ENCODE peak calls at places on chromosomes 2 and 18, in four cellular contexts. J is upper lobe of right lung, T is right lobe of liver, S is esophagus squamous epithelium. Q is an unnamed sample. For H3K4me1, the result is how much of the 10 kb centered on the place peaks cover.

GRCh38 chr2:202023904-202024266 is 9.8 kb upstream of the FZD7 start:
- DNase-seq in J (peak), T (no peak), S (no peak), Q (no peak)

GRCh38 chr18:75173125-75173432 is 35.9 kb downstream of the PTGR3 start:
- DNase-seq in J (no peak), T (no peak), S (no peak), Q (no peak)

GRCh38 chr18:28995319-28995718 is 818.4 kb upstream of the CDH2 start:
- DNase-seq in J (no peak), T (no peak), S (no peak), Q (no peak)

GRCh38 chr2:206211657-206212255 is 52.1 kb downstream of the EEF1B2 start:
- DNase-seq in J (no peak), T (no peak), S (no peak), Q (no peak)

GRCh38 chr2:177984739-177985138 is 87.8 kb downstream of the PDE11A start:
- DNase-seq in J (no peak), T (no peak), S (no peak), Q (no peak)

GRCh38 chr2:199757466-199757865 is 93.5 kb downstream of the FTCDNL1 start:
- DNase-seq in J (peak), T (peak), S (no peak), Q (peak)

GRCh38 chr18:76972241-76972640 is 149.9 kb downstream of the ZNF236 start:
- DNase-seq in J (no peak), T (no peak), S (no peak), Q (no peak)

GRCh38 chr2:201233192-201234166 is 26.9 kb upstream of the CASP8 start:
- DNase-seq in J (peak), T (peak), S (peak), Q (peak)

GRCh38 chr2:7692657-7693161 is 775.5 kb downstream of the RNF144A start:
- DNase-seq in J (no peak), T (no peak), S (no peak), Q (peak)

GRCh38 chr18:7978834-7979233 is 411.7 kb downstream of the PTPRM start:
- DNase-seq in J (no peak), T (no peak), S (no peak), Q (no peak)

GRCh38 chr18:55161966-55162365 is 202.7 kb upstream of the CCDC68 start:
- DNase-seq in J (no peak), T (no peak), S (no peak), Q (no peak)

DNA sequence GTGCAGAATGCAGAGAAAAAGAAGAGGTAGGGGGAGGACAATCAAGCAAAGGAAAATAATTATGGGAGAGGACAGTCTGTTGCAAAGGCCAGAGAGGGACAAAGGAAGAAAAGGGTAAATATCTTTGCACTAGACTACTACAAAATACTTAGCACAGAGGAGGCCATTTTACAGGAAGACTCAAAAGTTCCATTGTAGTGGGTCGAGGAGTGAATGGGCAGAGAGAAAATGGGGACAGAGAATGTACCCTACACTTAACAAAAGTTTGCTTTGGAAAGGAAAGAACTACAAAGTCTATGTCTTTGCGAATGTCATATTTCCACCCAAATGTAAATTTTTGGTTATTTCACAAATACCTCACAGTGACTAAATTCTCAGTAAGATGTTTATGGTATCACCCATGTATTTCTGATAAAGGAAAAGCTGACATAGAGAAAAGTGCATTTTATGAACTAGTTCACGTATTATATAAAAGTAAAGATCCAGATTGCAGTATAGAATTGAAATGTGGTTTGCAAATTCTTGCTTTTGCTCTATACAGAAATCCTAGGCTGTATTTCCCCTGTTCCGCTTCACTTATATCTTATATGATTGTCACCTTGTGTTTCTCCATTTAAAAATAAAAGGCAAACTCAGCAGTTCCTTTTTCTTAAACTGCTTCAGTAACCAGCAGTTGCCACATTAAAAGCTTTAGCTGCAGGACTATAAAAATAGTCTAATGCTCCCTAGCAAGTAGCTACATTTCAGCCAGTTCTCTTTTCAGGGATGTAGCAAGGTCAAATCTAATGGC is 79.6 kb upstream of the CYTIP start:
- DNase-seq in J (no peak), T (no peak), S (no peak), Q (no peak)
- H3K4me3 ChIP-seq in J (no peak), T (no peak), S (no peak), Q (no peak)

GRCh38 chr2:109209412-109209811 is 80.4 kb downstream of the SH3RF3 start:
- DNase-seq in J (no peak), T (no peak), S (no peak), Q (no peak)
- H3K4me1 ChIP-seq in J (under half), T (under half), S (under half), Q (under half)

GRCh38 chr2:231394201-231395141 is 1.0 kb upstream of the B3GNT7 start:
- DNase-seq in J (no peak), T (no peak), S (no peak), Q (no peak)

GRCh38 chr2:231393149-231394131 is 2.1 kb upstream of the B3GNT7 start:
- DNase-seq in J (peak), T (no peak), S (no peak), Q (no peak)

GRCh38 chr2:231397011-231397927 is 1.8 kb downstream of the B3GNT7 start:
- DNase-seq in J (no peak), T (no peak), S (no peak), Q (peak)

GRCh38 chr2:231396058-231396821 is 730 bp downstream of the B3GNT7 start:
- DNase-seq in J (no peak), T (no peak), S (no peak), Q (no peak)

DNA sequence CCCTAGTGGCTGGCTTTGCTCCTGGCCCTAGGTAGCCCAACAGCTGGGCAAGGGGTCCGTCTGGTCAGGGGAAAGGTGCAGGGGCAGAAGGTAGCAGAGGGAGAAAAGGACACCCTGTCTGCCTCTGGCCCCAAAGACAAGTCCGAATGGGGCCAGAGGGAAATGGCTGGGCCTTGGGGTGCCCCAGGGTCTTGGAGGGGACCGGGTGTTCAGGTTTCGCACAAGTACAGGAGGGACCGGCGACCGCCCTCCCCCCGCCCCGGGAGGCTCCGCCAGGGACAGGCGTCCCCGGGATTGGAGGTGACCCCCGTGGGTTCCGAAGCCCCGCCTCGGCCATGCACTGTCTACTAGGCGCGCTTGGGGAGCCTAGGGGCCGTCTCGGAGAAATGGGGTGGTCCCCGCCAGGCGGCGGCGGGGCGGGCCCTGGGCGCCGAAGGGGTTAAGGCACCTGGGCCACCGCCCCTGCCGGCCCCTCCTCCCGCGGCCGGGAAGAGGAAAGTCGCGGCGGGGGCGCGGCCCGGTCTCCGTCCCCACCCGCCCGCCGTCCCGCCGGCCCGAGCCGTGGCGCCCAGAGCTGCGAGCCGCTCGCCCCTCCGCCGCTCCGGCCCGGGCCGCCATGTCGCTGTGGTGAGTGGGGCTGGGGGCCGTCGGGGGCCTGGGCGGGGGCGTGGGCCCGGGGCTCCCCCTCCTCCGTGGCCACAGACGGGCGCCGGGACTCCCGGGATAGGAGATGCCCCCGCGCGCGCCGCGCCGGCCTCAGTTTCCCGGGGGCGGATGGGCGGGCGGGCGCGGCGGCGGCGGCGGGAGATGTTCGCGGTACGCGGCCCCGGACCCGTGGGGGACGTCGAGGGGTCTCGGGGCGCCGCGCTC is at the start of gene B3GNT7:
- DNase-seq in J (peak), T (no peak), S (no peak), Q (no peak)
- H3K4me3 ChIP-seq in J (peak), T (peak), S (peak), Q (peak)

GRCh38 chr2:219250044-219250781 is 2.8 kb upstream of the TUBA4B start:
- DNase-seq in J (no peak), T (no peak), S (no peak), Q (no peak)
- H3K4me1 ChIP-seq in J (half or more), T (under half), S (half or more), Q (under half)

DNA sequence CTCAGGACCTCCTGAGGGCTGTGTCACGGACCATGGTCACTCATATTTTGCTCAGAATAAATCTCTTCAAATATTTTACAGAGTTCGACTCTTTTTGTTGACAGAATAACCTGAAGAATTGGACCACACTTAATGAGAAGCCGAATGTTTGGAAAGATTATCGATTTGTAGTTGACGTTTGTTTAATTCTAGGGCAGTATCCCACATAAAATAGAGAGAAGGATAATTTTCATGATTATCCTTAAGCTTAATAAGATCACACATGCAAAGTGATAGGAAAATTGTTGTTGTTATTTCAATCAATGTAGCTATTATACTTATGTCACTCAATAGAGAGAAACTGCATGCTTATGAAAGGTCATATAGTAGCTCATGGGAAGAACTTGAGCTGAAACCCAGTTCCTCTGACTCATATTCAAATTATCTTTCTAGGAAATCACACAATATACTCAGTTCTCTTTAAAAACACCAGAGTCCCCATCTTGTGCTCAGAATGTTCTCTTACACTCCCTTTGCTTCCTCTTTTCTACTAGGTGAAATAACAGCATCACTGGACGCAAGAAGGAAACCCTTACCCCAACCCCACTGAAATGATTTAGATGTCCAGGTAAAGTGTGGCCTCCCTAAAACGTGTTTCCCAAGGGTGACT is 982.1 kb downstream of the TSN start:
- DNase-seq in J (no peak), T (no peak), S (no peak), Q (no peak)
- H3K4me3 ChIP-seq in J (no peak), T (no peak), S (no peak), Q (no peak)

DNA sequence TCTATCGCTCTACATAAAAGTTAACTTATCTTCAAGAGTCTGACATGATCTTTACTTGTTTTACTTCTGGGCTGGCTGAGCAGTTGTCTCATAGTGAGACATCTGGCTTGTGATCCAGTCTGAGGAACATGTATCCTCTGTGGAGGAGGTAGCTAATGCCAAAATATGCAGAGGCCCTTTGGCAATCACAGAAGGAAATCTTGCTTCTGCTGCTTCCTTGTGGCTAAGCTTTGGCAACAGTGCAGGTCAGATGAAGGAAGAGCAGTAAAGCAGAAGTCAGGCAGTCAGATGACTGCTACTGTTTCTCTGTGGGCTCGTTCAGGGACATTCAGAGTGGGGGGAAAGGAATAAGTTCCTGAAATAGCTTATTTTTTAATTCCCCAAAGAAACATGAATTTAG is 22.3 kb downstream of the DOK1 start:
- DNase-seq in J (no peak), T (no peak), S (no peak), Q (peak)
- H3K4me1 ChIP-seq in J (under half), T (under half), S (under half), Q (under half)